ENCODE peak calls at places on chromosomes 6 and 20, in six cellular contexts. N is body of pancreas, P is HepG2, D is Peyer's patch, L is adrenal gland, F is stomach. T is an unnamed sample. For H3K9me3, the result is how much of the 10 kb centered on the place peaks cover.

GRCh38 chr6:29887330-29887818 is 55.0 kb upstream of the HLA-A start:
- DNase-seq in N (no peak), P (no peak), D (no peak), L (peak), F (peak), T (peak)

GRCh38 chr20:59043698-59044097 is 1.1 kb upstream of the PRELID3B start:
- DNase-seq in N (no peak), P (no peak), D (no peak), L (no peak), F (no peak), T (no peak)

GRCh38 chr6:107386340-107386739 is 73.0 kb downstream of the PDSS2 start:
- DNase-seq in N (no peak), P (no peak), D (no peak), L (no peak), F (no peak), T (no peak)

GRCh38 chr6:45922728-45923351 is 92.8 kb downstream of the CLIC5 start:
- DNase-seq in N (peak), P (no peak), D (peak), L (peak), F (peak), T (peak)

GRCh38 chr6:159007510-159007909 is 7.5 kb upstream of the RSPH3 start:
- DNase-seq in N (no peak), P (no peak), D (no peak), L (no peak), F (no peak), T (no peak)

GRCh38 chr6:84568971-84569370 is 195.4 kb downstream of the TBX18 start:
- DNase-seq in N (no peak), P (no peak), D (no peak), L (no peak), F (no peak), T (no peak)

GRCh38 chr6:154404791-154405400 is 48.3 kb upstream of the IPCEF1 start:
- DNase-seq in N (no peak), P (no peak), D (no peak), L (no peak), F (no peak), T (no peak)

GRCh38 chr20:50695144-50695872 is 4.0 kb upstream of the RIPOR3 start:
- DNase-seq in N (no peak), P (no peak), D (no peak), L (no peak), F (no peak), T (no peak)

GRCh38 chr6:129317931-129318820 is 391.8 kb downstream of the ARHGAP18 start:
- DNase-seq in N (no peak), P (no peak), D (no peak), L (no peak), F (no peak), T (no peak)

GRCh38 chr6:125831660-125832059 is 40.9 kb downstream of the NCOA7 start:
- DNase-seq in N (no peak), P (no peak), D (no peak), L (no peak), F (no peak), T (no peak)

GRCh38 chr6:106461084-106461483 is 100.6 kb downstream of the CRYBG1 start:
- DNase-seq in N (no peak), P (no peak), D (no peak), L (no peak), F (no peak), T (no peak)

GRCh38 chr6:134437376-134437775 is 119.5 kb upstream of the SGK1 start:
- DNase-seq in N (no peak), P (no peak), D (peak), L (peak), F (no peak), T (no peak)

GRCh38 chr6:3039384-3039783 is 28.9 kb upstream of the RIPK1 start:
- DNase-seq in N (no peak), P (no peak), D (no peak), L (no peak), F (no peak), T (no peak)

GRCh38 chr6:18141805-18142590 is 12.9 kb downstream of the TPMT start:
- DNase-seq in N (no peak), P (no peak), D (no peak), L (no peak), F (no peak), T (no peak)

GRCh38 chr6:36431197-36431596 is 11.5 kb downstream of the PXT1 start:
- DNase-seq in N (no peak), P (no peak), D (no peak), L (no peak), F (no peak), T (no peak)

GRCh38 chr6:21067521-21067920 is 526.0 kb upstream of the SOX4 start:
- DNase-seq in N (no peak), P (no peak), D (no peak), L (no peak), F (no peak), T (no peak)

GRCh38 chr20:59333260-59333845 is 32.9 kb downstream of the EDN3 start:
- DNase-seq in N (no peak), P (no peak), D (no peak), L (no peak), F (no peak), T (no peak)

GRCh38 chr20:25508083-25508770 is 77.1 kb downstream of the NINL start:
- DNase-seq in N (peak), P (peak), D (no peak), L (peak), F (no peak), T (no peak)

GRCh38 chr6:44223471-44224153 is at the start of gene SLC29A1:
- DNase-seq in N (peak), P (peak), D (peak), L (peak), F (peak), T (peak)
- TF ChIP-seq CTCF in N (peak), P (peak), D (peak), L (no peak), F (no peak), T (peak)

GRCh38 chr20:32474009-32474716 is 111.0 kb downstream of the NOL4L start:
- DNase-seq in N (no peak), P (peak), D (no peak), L (no peak), F (no peak), T (no peak)

GRCh38 chr20:32476684-32477593 is 108.2 kb downstream of the NOL4L start:
- DNase-seq in N (peak), P (no peak), D (no peak), L (no peak), F (no peak), T (no peak)

GRCh38 chr20:32473231-32474008 is 111.7 kb downstream of the NOL4L start:
- DNase-seq in N (no peak), P (peak), D (no peak), L (no peak), F (no peak), T (no peak)

GRCh38 chr20:32474717-32474966 is 110.5 kb downstream of the NOL4L start:
- DNase-seq in N (no peak), P (no peak), D (no peak), L (no peak), F (no peak), T (no peak)

GRCh38 chr20:32474967-32475819 is 109.9 kb downstream of the NOL4L start:
- DNase-seq in N (peak), P (peak), D (peak), L (peak), F (peak), T (peak)
- TF ChIP-seq POLR2A in N (peak), P (peak), D (peak), L (peak), F (no peak), T (peak)

DNA sequence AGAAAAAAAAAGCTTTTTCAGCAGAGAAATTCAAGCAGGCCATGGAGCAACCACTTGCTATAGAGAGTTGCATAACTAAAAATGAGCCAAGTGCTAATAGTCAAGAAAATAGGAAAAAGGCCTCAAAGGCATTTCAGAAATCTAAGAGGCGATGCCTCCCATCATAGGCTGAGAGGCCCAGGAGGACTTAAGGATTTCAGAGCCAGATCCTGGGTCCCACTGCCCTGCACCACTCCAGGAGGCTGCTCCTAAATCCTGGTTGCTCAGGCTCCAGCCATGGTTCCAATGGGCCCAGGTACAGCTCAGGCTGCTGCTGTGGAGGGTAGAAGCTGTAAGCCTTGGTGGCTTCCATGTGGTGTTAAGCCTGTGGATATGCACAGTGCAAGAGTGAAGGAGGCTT is 5.5 kb downstream of the ZNF391 start:
- DNase-seq in N (no peak), P (no peak), D (no peak), L (no peak), F (no peak), T (no peak)
- H3K9me3 ChIP-seq in N (under half), P (under half), D (under half), L (under half), F (under half), T (under half)

GRCh38 chr20:2397595-2398145 is 17.0 kb downstream of the TGM6 start:
- DNase-seq in N (no peak), P (no peak), D (no peak), L (peak), F (no peak), T (no peak)
- TF ChIP-seq CTCF in N (no peak), P (no peak), D (no peak), L (no peak), F (no peak), T (no peak)

T was measured in prostate gland.